ENCODE peak calls at places on chromosome 6, in eight cellular contexts. G is choroid plexus epithelial cell; T is lung microvascular endothelial cell; P is breast epithelium; E is IMR-90; Z is NCI-H82; M is stimulated activated CD8-positive, alpha-beta memory T cell treated with anti-CD3 and anti-CD28 coated beads, Interleukin-2, amount 100 ng/mL, for 48 hours; B is germinal center. Q is an unnamed sample.

GRCh38 chr6:107991939-107992560 is 34.0 kb upstream of the SEC63 start:
- DNase-seq in M (no peak), G (no peak), P (no peak), E (no peak), T (no peak), B (no peak), Z (no peak), Q (no peak)

GRCh38 chr6:20921533-20921932 is 387.3 kb downstream of the CDKAL1 start:
- DNase-seq in M (no peak), T (no peak), Z (no peak), E (peak), B (no peak), G (no peak), P (no peak), Q (no peak)

GRCh38 chr6:123777554-123777953 is 26.1 kb upstream of the NKAIN2 start:
- DNase-seq in P (no peak), E (peak), B (no peak), T (no peak), M (no peak), G (peak), Z (no peak), Q (peak)

GRCh38 chr6:105835373-105835772 is 250.8 kb upstream of the PRDM1 start:
- DNase-seq in B (peak), M (no peak), E (peak), Z (peak), P (no peak), G (peak), T (peak), Q (no peak)

GRCh38 chr6:108446629-108447150 is 114.0 kb upstream of the FOXO3 start:
- DNase-seq in E (no peak), B (no peak), M (no peak), G (peak), T (peak), Z (no peak), P (no peak), Q (no peak)

GRCh38 chr6:137236581-137237355 is 17.6 kb upstream of the IFNGR1 start:
- DNase-seq in P (no peak), G (no peak), Z (no peak), B (no peak), M (no peak), E (no peak), T (peak), Q (no peak)

GRCh38 chr6:39446909-39447308 is 124.4 kb upstream of the KCNK16 start:
- DNase-seq in M (no peak), E (no peak), G (peak), Z (no peak), P (no peak), B (no peak), T (no peak), Q (no peak)

GRCh38 chr6:63573899-63574553 is 1.7 kb downstream of the LOC128125822 start:
- DNase-seq in E (peak), B (peak), M (no peak), T (peak), P (no peak), Z (peak), G (peak), Q (peak)

GRCh38 chr6:14881399-14881798 is 364.5 kb upstream of the JARID2 start:
- DNase-seq in B (no peak), Z (no peak), G (peak), E (peak), P (no peak), M (no peak), T (peak), Q (peak)

GRCh38 chr6:160378886-160379285 is 30.7 kb downstream of the SLC22A3 start:
- DNase-seq in B (no peak), M (no peak), P (no peak), E (no peak), G (no peak), T (no peak), Z (no peak), Q (no peak)

GRCh38 chr6:36136034-36136433 is 5.7 kb downstream of the MAPK13 start:
- DNase-seq in T (no peak), M (no peak), E (no peak), Z (no peak), G (no peak), B (peak), P (no peak), Q (no peak)

GRCh38 chr6:157946865-157947532 is 34.7 kb upstream of the SYNJ2 start:
- DNase-seq in G (peak), B (no peak), T (peak), E (peak), Z (peak), P (no peak), M (no peak), Q (peak)

GRCh38 chr6:35754452-35755321 is 17.9 kb downstream of the ARMC12 start:
- DNase-seq in M (no peak), G (peak), E (peak), T (peak), P (no peak), B (no peak), Z (no peak), Q (peak)

GRCh38 chr6:34391711-34392496 is 565 bp downstream of the NUDT3 start:
- DNase-seq in G (peak), E (peak), M (peak), Z (peak), P (peak), T (peak), B (peak), Q (peak)

GRCh38 chr6:38282911-38283310 is 356.8 kb downstream of the BTBD9 start:
- DNase-seq in G (no peak), Z (no peak), M (no peak), P (no peak), T (no peak), E (no peak), B (no peak), Q (no peak)

GRCh38 chr6:10101551-10102252 is 313.2 kb downstream of the TFAP2A start:
- DNase-seq in G (no peak), B (no peak), Z (no peak), P (no peak), T (no peak), M (no peak), E (no peak), Q (no peak)

GRCh38 chr6:33851959-33852358 is 48.2 kb upstream of the MLN start:
- DNase-seq in T (no peak), E (no peak), Z (peak), P (no peak), G (peak), M (no peak), B (no peak), Q (peak)

GRCh38 chr6:40247516-40248115 is 313.4 kb upstream of the MOCS1 start:
- DNase-seq in M (no peak), E (no peak), B (no peak), T (no peak), P (no peak), Z (peak), G (no peak), Q (no peak)

GRCh38 chr6:38064431-38064830 is 244.9 kb downstream of the ZFAND3 start:
- DNase-seq in B (no peak), P (no peak), M (no peak), Z (no peak), G (no peak), E (no peak), T (no peak), Q (no peak)

GRCh38 chr6:166616261-166617226 is 10.5 kb downstream of the RPS6KA2 start:
- DNase-seq in E (no peak), G (no peak), P (no peak), B (no peak), M (no peak), T (no peak), Z (no peak), Q (no peak)

GRCh38 chr6:129597023-129597713 is 112.8 kb downstream of the ARHGAP18 start:
- DNase-seq in Z (no peak), P (no peak), T (no peak), E (no peak), G (no peak), B (no peak), M (no peak), Q (no peak)

GRCh38 chr6:3706547-3707467 is 44.7 kb downstream of the PXDC1 start:
- DNase-seq in P (no peak), T (peak), B (no peak), G (no peak), M (no peak), Z (no peak), E (peak), Q (no peak)

GRCh38 chr6:93792751-93793150 is 373.4 kb upstream of the EPHA7 start:
- DNase-seq in Z (no peak), B (no peak), M (no peak), G (peak), P (no peak), T (no peak), E (peak), Q (no peak)

GRCh38 chr6:72968704-72969103 is 256.6 kb downstream of the KHDC1L start:
- DNase-seq in B (no peak), Z (no peak), M (no peak), P (no peak), E (peak), T (no peak), G (no peak), Q (no peak)

GRCh38 chr6:157732007-157732406 is 91.0 kb upstream of the SNX9 start:
- DNase-seq in P (no peak), E (no peak), T (no peak), M (no peak), B (no peak), G (no peak), Z (no peak), Q (no peak)

GRCh38 chr6:14309516-14309915 is 191.9 kb downstream of the CD83 start:
- DNase-seq in E (no peak), G (no peak), Z (no peak), T (no peak), B (no peak), P (no peak), M (no peak), Q (no peak)

GRCh38 chr6:10418862-10419748 is 4.2 kb upstream of the TFAP2A start:
- DNase-seq in Z (no peak), E (peak), M (no peak), P (peak), T (no peak), G (peak), B (no peak), Q (no peak)

GRCh38 chr6:5518936-5519491 is 257.7 kb downstream of the FARS2 start:
- DNase-seq in E (no peak), T (no peak), P (no peak), G (no peak), Z (no peak), M (no peak), B (no peak), Q (no peak)

GRCh38 chr6:152720964-152721363 is 23.3 kb downstream of the MYCT1 start:
- DNase-seq in P (no peak), M (no peak), Z (no peak), T (peak), B (no peak), G (peak), E (peak), Q (no peak)

GRCh38 chr6:45375449-45375848 is 2.3 kb downstream of the SUPT3H start:
- DNase-seq in Z (no peak), P (no peak), E (no peak), G (peak), M (no peak), B (no peak), T (no peak), Q (no peak)

Q was measured in AML-193.